ENCODE peak calls at places on chromosomes 16 and 17, in five cellular contexts. V, L, N, P and Z are unnamed samples.

GRCh38 chr16:19131809-19132777 is 18.3 kb downstream of the ITPRIPL2 start:
- DNase-seq in V (no peak), L (no peak), N (no peak), P (no peak), Z (no peak)

GRCh38 chr17:1703063-1703462 is 7.1 kb downstream of the TLCD2 start:
- DNase-seq in V (no peak), L (no peak), N (no peak), P (no peak), Z (no peak)

GRCh38 chr17:38735161-38735997 is 5.2 kb downstream of the CISD3 start:
- DNase-seq in V (peak), L (no peak), N (no peak), P (peak), Z (no peak)

GRCh38 chr17:40617678-40618240 is 29.9 kb downstream of the SMARCE1 start:
- DNase-seq in V (no peak), L (no peak), N (peak), P (no peak), Z (no peak)

GRCh38 chr16:12538667-12539081 is 265.0 kb downstream of the CPPED1 start:
- DNase-seq in V (no peak), L (no peak), N (no peak), P (no peak), Z (no peak)

GRCh38 chr17:4900231-4901107 is 1.1 kb downstream of the C17orf107 start:
- DNase-seq in V (peak), L (no peak), N (no peak), P (no peak), Z (no peak)

GRCh38 chr17:44747566-44747965 is 11.2 kb upstream of the ADAM11 start:
- DNase-seq in V (no peak), L (no peak), N (no peak), P (no peak), Z (no peak)

GRCh38 chr16:89374393-89374948 is 115.9 kb downstream of the ANKRD11 start:
- DNase-seq in V (no peak), L (no peak), N (no peak), P (no peak), Z (no peak)

GRCh38 chr17:42653179-42654124 is 5.6 kb upstream of the TUBG2 start:
- DNase-seq in V (no peak), L (no peak), N (peak), P (peak), Z (no peak)

GRCh38 chr17:8225813-8226535 is 15.6 kb upstream of the AURKB start:
- DNase-seq in V (peak), L (no peak), N (peak), P (peak), Z (peak)

GRCh38 chr17:38574712-38575111 is 31.0 kb downstream of the SRCIN1 start:
- DNase-seq in V (no peak), L (no peak), N (no peak), P (no peak), Z (no peak)

GRCh38 chr16:71847096-71847495 is 1.3 kb downstream of the ATXN1L start:
- DNase-seq in V (no peak), L (no peak), N (no peak), P (no peak), Z (no peak)

GRCh38 chr17:76871668-76872067 is 3.5 kb downstream of the MGAT5B start:
- DNase-seq in V (no peak), L (no peak), N (no peak), P (no peak), Z (no peak)

GRCh38 chr16:70298988-70299938 is at the start of gene DDX19B:
- DNase-seq in V (peak), L (peak), N (peak), P (peak), Z (peak)

GRCh38 chr16:9119795-9120194 is 28.4 kb downstream of the HAPSTR1 start:
- DNase-seq in V (no peak), L (no peak), N (no peak), P (no peak), Z (no peak)

GRCh38 chr16:15757075-15757386 is 99.8 kb downstream of the MYH11 start:
- DNase-seq in V (no peak), L (no peak), N (no peak), P (no peak), Z (no peak)

GRCh38 chr16:73713301-73713700 is 583.3 kb upstream of the PSMD7 start:
- DNase-seq in V (no peak), L (no peak), N (no peak), P (no peak), Z (no peak)

GRCh38 chr17:77999413-78000173 is 41.1 kb downstream of the TNRC6C start:
- DNase-seq in V (no peak), L (no peak), N (no peak), P (no peak), Z (peak)

GRCh38 chr16:21684199-21684598 is 20.4 kb downstream of the OTOA start:
- DNase-seq in V (peak), L (no peak), N (no peak), P (peak), Z (peak)

GRCh38 chr17:45221081-45221996 is at the start of gene FMNL1:
- DNase-seq in V (peak), L (no peak), N (peak), P (peak), Z (no peak)

GRCh38 chr17:35256629-35257028 is 13.8 kb downstream of the SLFN5 start:
- DNase-seq in V (no peak), L (no peak), N (no peak), P (no peak), Z (peak)

GRCh38 chr16:71276589-71277334 is 12.4 kb downstream of the CMTR2 start:
- DNase-seq in V (no peak), L (no peak), N (no peak), P (no peak), Z (no peak)

GRCh38 chr16:85913688-85914422 is 14.9 kb downstream of the IRF8 start:
- DNase-seq in V (no peak), L (no peak), N (no peak), P (no peak), Z (no peak)

GRCh38 chr16:49742428-49743205 is 113.3 kb downstream of the ZNF423 start:
- DNase-seq in V (no peak), L (no peak), N (no peak), P (no peak), Z (no peak)

GRCh38 chr17:76716146-76716833 is 5.5 kb upstream of the MXRA7 start:
- DNase-seq in V (peak), L (no peak), N (peak), P (no peak), Z (no peak)

GRCh38 chr16:69351309-69352027 is at the start of gene TMED6:
- DNase-seq in V (no peak), L (no peak), N (no peak), P (no peak), Z (no peak)

GRCh38 chr17:31373150-31374082 is 18.1 kb upstream of the RAB11FIP4 start:
- DNase-seq in V (peak), L (no peak), N (no peak), P (peak), Z (peak)

GRCh38 chr17:66580178-66580577 is 254.7 kb upstream of the CACNG5 start:
- DNase-seq in V (no peak), L (no peak), N (peak), P (no peak), Z (no peak)

GRCh38 chr16:63921737-63922136 is 1200.1 kb downstream of the CDH11 start:
- DNase-seq in V (no peak), L (no peak), N (no peak), P (no peak), Z (no peak)

GRCh38 chr17:1252203-1252608 is 18.0 kb upstream of the BHLHA9 start:
- DNase-seq in V (no peak), L (no peak), N (no peak), P (no peak), Z (no peak)

GRCh38 chr17:67671492-67671891 is 46.2 kb upstream of the NOL11 start:
- DNase-seq in V (no peak), L (no peak), N (no peak), P (no peak), Z (no peak)

GRCh38 chr17:49556183-49556943 is 19.3 kb upstream of the NXPH3 start:
- DNase-seq in V (peak), L (no peak), N (peak), P (peak), Z (peak)

GRCh38 chr17:74792586-74792985 is 16.4 kb upstream of the NAT9 start:
- DNase-seq in V (no peak), L (no peak), N (no peak), P (no peak), Z (no peak)

GRCh38 chr17:31724619-31725018 is 134.4 kb downstream of the COPRS start:
- DNase-seq in V (no peak), L (no peak), N (no peak), P (no peak), Z (no peak)

GRCh38 chr16:52203096-52203495 is 343.8 kb downstream of the TOX3 start:
- DNase-seq in V (no peak), L (no peak), N (no peak), P (no peak), Z (no peak)

GRCh38 chr16:1770328-1771071 is 843 bp downstream of the NME3 start:
- DNase-seq in V (peak), L (no peak), N (peak), P (peak), Z (peak)

GRCh38 chr17:65750678-65751077 is 189.2 kb upstream of the AXIN2 start:
- DNase-seq in V (peak), L (no peak), N (no peak), P (no peak), Z (peak)

GRCh38 chr16:31664683-31665482 is 137.2 kb downstream of the AHSP start:
- DNase-seq in V (no peak), L (no peak), N (no peak), P (no peak), Z (no peak)

GRCh38 chr17:70080541-70081347 is 5.7 kb downstream of the KCNJ16 start:
- DNase-seq in V (no peak), L (no peak), N (no peak), P (no peak), Z (no peak)

DNA sequence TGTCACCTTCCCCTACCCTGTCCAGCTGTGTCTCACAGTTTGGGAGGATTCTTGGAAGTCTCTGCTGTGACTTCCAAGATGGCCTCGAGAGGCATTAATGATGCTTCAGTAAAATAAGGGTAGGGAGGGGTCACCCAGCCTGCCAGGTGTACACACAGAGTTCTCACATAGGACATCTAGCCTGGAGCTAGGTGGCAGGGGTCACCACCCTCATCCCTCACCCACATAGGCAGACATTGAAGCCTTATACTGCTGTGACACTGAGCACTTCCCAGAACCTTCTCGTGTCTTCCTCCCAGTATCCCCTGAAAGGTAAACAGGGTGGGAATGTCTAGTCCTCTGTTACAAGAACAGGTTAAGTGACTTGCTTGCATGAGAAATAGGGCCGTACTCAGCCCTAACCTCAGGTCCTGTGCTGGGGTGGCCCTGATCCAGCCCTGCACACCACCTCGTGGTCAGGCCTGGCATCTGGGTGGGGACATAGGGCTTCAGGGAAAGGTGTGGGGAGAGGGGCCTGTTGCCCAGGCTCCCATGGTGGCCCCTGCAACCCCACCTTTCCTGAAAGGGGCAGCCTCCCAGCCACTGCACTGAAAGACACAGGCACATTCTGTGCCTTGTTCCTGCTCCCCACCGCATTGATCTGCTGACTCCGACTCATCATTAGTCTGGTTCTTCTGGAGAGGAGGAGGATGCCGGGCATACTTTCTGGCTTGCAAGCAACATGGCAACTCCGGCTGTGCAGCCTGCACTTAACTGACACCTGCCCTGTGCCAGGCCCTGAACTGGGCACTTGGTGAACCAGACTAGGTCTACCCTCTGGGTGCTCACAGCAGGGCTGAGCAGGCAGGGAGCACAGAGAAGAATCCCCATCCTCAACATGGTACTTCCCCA is 3.6 kb upstream of the MMP15 start:
- DNase-seq in V (no peak), L (no peak), N (no peak), P (no peak), Z (no peak)
- H3K27ac ChIP-seq in V (no peak), L (no peak), N (no peak), P (no peak), Z (peak)

DNA sequence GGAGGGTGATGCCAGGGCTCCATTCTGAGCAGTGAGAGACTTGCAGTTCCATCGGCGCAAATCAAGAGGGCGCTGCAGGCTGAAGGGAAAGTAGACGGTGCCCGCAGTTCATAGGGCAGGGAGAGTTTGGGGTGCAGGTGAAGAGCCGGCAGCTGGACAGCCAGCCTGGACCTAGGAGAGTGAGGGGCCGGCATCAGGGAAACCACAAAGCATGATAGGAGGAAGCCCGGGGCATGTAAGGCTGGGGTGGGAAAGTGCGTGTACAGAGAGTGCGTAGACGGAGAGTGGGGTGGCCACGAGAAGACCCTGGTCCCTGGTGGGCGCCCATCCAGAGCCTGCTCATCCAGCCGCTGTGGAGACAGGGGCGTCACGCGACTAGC is 101.1 kb upstream of the CHMP6 start:
- DNase-seq in V (peak), L (no peak), N (no peak), P (no peak), Z (no peak)
- H3K27ac ChIP-seq in V (peak), L (no peak), N (peak), P (peak), Z (peak)

DNA sequence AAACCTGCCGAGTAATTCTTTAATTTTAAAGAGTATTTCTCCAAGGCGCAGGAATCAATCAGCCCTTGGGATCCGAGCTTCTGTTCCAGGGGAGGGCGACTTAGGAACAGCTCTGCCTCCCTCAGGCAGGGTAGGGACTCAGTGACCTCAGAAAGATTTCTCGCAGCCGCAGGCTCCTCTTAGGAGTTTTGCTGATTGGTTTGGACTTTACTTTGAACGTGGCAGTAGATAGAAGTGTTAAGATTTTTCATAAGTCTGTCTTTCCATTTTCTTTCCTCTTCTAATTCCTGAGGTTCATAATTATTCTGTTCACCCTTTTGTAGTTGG is 95.7 kb downstream of the UTP18 start:
- DNase-seq in V (no peak), L (no peak), N (no peak), P (no peak), Z (no peak)
- H3K27ac ChIP-seq in V (no peak), L (no peak), N (no peak), P (no peak), Z (no peak)

DNA sequence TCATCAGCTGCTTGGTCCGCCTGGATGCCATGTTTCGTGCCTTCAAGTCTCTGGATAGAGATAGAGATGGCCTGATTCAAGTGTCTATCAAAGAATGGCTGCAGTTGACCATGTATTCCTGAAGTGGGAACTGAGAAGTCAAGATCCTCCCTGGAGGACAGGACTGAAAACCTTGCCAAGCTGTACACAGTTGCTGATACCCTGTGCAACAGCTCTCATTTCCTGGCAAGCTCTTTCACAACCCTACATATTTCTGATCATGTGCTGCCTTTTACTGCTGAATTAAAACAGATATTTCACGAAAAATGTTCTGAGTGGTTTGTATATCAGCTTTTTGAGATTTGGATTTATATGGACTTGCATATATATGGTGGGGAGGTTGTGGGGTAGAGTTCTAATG is 898 bp downstream of the CAPNS2 start:
- DNase-seq in V (no peak), L (no peak), N (peak), P (no peak), Z (no peak)
- H3K27ac ChIP-seq in V (no peak), L (no peak), N (no peak), P (no peak), Z (no peak)